ENCODE peak calls at places on chromosomes 3 and 15, in eight cellular contexts. I is psoas muscle, Z is PC-9, K is stomach, B is PC-3, J is ovary, F is IMR-90, X is astrocyte of the spinal cord. E is an unnamed sample.

GRCh38 chr3:64143399-64144130 is 81.7 kb downstream of the PRICKLE2 start:
- DNase-seq in J (no peak), I (no peak), X (peak), K (no peak), B (peak), Z (no peak), F (peak), E (no peak)

GRCh38 chr3:33111581-33111980 is 2.2 kb upstream of the CRTAP start:
- DNase-seq in J (no peak), I (no peak), K (no peak), Z (no peak), F (no peak), X (no peak), B (no peak), E (no peak)

GRCh38 chr15:67307156-67307555 is 52.6 kb downstream of the IQCH start:
- DNase-seq in K (no peak), B (peak), F (peak), Z (no peak), I (no peak), J (no peak), X (peak), E (no peak)

GRCh38 chr15:82856397-82857170 is 47.2 kb downstream of the WHAMM start:
- DNase-seq in X (no peak), F (no peak), B (no peak), I (no peak), J (no peak), K (peak), Z (no peak), E (no peak)

GRCh38 chr3:187799942-187800637 is 54.8 kb upstream of the BCL6 start:
- DNase-seq in K (no peak), F (peak), J (no peak), X (no peak), B (peak), Z (no peak), I (no peak), E (no peak)

GRCh38 chr3:197088370-197088769 is 58.8 kb upstream of the MELTF start:
- DNase-seq in B (no peak), F (no peak), Z (no peak), X (no peak), K (no peak), I (no peak), J (no peak), E (no peak)

GRCh38 chr3:148882288-148882687 is 17.2 kb downstream of the CPA3 start:
- DNase-seq in X (peak), B (peak), Z (no peak), J (peak), F (peak), K (no peak), I (no peak), E (no peak)

GRCh38 chr3:11185564-11186317 is 31.4 kb downstream of the HRH1 start:
- DNase-seq in X (peak), F (peak), B (peak), K (peak), I (peak), Z (peak), J (peak), E (peak)

GRCh38 chr3:189773056-189773455 is 141.9 kb downstream of the TP63 start:
- DNase-seq in Z (no peak), B (peak), X (peak), F (peak), K (no peak), I (no peak), J (no peak), E (no peak)

GRCh38 chr15:74869372-74869725 is 3.8 kb downstream of the SCAMP2 start:
- DNase-seq in X (no peak), F (no peak), K (no peak), I (no peak), B (no peak), Z (no peak), J (no peak), E (no peak)

GRCh38 chr3:55402886-55403605 is 84.1 kb downstream of the WNT5A start:
- DNase-seq in X (peak), J (no peak), K (no peak), B (peak), F (peak), I (no peak), Z (peak), E (no peak)

GRCh38 chr3:138042043-138042442 is 32.1 kb downstream of the CLDN18 start:
- DNase-seq in I (no peak), J (no peak), F (peak), X (peak), Z (no peak), K (no peak), B (peak), E (no peak)

GRCh38 chr3:149003653-149004305 is 12.4 kb downstream of the GYG1 start:
- DNase-seq in J (no peak), I (no peak), B (peak), X (no peak), F (no peak), K (no peak), Z (peak), E (no peak)

GRCh38 chr3:83513677-83514076 is 1445.1 kb upstream of the CADM2 start:
- DNase-seq in K (no peak), J (no peak), X (no peak), Z (no peak), B (no peak), I (no peak), F (no peak), E (no peak)

GRCh38 chr3:114800272-114800671 is 346.8 kb downstream of the ZBTB20 start:
- DNase-seq in F (no peak), Z (no peak), B (no peak), I (no peak), K (no peak), J (no peak), X (no peak), E (no peak)

GRCh38 chr3:19384868-19385267 is 236.6 kb downstream of the KCNH8 start:
- DNase-seq in Z (no peak), I (no peak), X (no peak), F (no peak), K (no peak), J (no peak), B (no peak), E (no peak)

GRCh38 chr15:69304176-69304533 is 5.4 kb downstream of the PAQR5 start:
- DNase-seq in I (no peak), B (peak), F (peak), X (peak), J (no peak), Z (no peak), K (no peak), E (no peak)

GRCh38 chr15:64701051-64701450 is 74.3 kb downstream of the RBPMS2 start:
- DNase-seq in J (no peak), Z (no peak), K (no peak), I (no peak), B (no peak), X (no peak), F (no peak), E (no peak)

GRCh38 chr3:119279101-119279554 is 15.1 kb upstream of the ARHGAP31 start:
- DNase-seq in X (no peak), I (no peak), J (peak), F (no peak), Z (no peak), K (peak), B (no peak), E (peak)

GRCh38 chr15:66877558-66878285 is 175.7 kb downstream of the SMAD6 start:
- DNase-seq in K (no peak), J (no peak), X (no peak), Z (no peak), B (no peak), F (no peak), I (peak), E (no peak)

GRCh38 chr3:68878322-68878721 is 54.0 kb downstream of the TAFA4 start:
- DNase-seq in B (peak), I (no peak), Z (no peak), F (peak), K (no peak), X (peak), J (no peak), E (no peak)

GRCh38 chr15:83919319-83919830 is 265.5 kb downstream of the ADAMTSL3 start:
- DNase-seq in B (no peak), J (no peak), K (no peak), X (no peak), Z (no peak), F (no peak), I (no peak), E (no peak)

GRCh38 chr15:26087395-26087794 is 224.3 kb upstream of the ATP10A start:
- DNase-seq in K (no peak), B (peak), F (peak), J (no peak), I (no peak), Z (no peak), X (no peak), E (no peak)

GRCh38 chr3:165206454-165207266 is 10.5 kb upstream of the SLITRK3 start:
- DNase-seq in X (peak), K (peak), J (peak), Z (peak), I (peak), F (peak), B (peak), E (peak)

GRCh38 chr3:59313365-59313764 is 263.5 kb upstream of the CFAP20DC start:
- DNase-seq in J (no peak), F (peak), K (peak), I (peak), X (peak), Z (no peak), B (peak), E (no peak)

GRCh38 chr15:89593018-89593417 is 17.7 kb downstream of the TICRR start:
- DNase-seq in I (no peak), J (no peak), X (no peak), K (no peak), F (peak), Z (no peak), B (no peak), E (no peak)

GRCh38 chr3:71926242-71926560 is 141.3 kb upstream of the PROK2 start:
- DNase-seq in B (peak), F (peak), X (peak), I (no peak), Z (peak), K (peak), J (no peak), E (peak)

GRCh38 chr3:167837430-167837829 is 101.9 kb downstream of the SERPINI1 start:
- DNase-seq in I (no peak), F (no peak), K (no peak), B (peak), Z (no peak), X (peak), J (no peak), E (no peak)
- TF ChIP-seq CTCF in I (peak), F (peak), K (no peak), B (peak), Z (peak), X (no peak), J (no peak), E (no peak)

DNA sequence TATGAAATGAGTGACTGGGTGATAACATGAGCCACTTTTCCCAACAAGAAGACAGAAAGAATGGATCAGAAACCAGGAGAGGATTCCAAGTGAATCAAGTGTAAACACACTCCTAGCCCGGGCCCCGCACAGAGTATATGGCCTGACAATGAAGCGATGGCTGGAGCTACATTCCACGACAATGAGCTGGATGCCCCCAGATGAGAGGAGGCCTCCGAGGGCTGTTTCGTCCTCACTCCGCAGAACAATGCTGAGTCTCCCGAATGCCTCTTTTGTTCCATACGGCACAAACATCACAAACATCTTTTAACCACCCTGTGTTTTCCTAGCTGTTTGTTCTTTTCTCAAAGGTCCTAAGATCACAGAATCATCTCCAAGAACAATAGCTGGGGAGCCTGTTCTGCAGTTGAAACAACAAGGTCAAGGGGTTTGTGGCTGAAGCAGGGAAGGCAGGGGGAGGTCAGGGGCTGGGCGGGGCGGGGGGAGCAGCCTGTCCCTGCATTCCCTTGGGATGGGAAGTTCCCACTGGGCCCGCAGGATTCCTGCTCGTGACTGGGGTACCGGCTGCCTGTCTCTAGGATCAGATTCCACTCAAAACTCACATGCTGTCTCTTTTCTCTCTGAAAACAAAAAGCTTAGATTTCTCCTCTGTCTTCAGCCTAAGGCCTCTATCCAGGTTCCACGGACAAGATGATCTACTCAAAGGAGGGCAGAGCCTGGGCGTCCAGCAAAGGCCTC is 151.3 kb downstream of the XXYLT1 start:
- DNase-seq in I (no peak), K (no peak), F (peak), B (peak), Z (peak), J (no peak), X (peak), E (no peak)
- H3K4me3 ChIP-seq in I (no peak), K (no peak), F (no peak), B (no peak), Z (no peak), J (no peak), X (no peak), E (no peak)

DNA sequence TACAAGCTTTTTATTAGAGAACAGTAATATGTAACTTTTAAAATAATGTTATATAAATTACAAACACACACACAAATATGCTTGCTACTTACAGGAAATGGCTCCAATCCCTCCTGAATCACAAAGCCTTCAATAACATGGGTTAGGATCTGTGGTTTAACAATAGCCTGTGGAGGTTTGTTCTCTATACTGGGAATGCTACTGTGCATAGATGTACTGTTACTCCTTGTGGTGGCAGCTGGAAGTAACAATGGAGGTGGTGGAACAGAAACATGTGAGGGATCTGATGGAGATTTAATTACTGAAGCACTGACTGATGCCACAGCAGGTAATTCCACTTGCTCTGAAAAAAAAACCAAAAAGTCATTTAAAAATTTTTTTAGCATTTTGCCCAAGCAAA is 64.4 kb downstream of the PHC3 start:
- DNase-seq in J (no peak), X (peak), K (no peak), Z (no peak), I (no peak), F (no peak), B (peak), E (no peak)
- TF ChIP-seq CTCF in J (no peak), X (peak), K (no peak), Z (peak), I (no peak), F (peak), B (peak), E (no peak)

GRCh38 chr15:65805019-65805738 is 13.1 kb upstream of the DENND4A start:
- DNase-seq in X (no peak), B (no peak), I (no peak), J (no peak), F (no peak), K (no peak), Z (no peak), E (no peak)

GRCh38 chr15:65796610-65797012 is 4.5 kb upstream of the DENND4A start:
- DNase-seq in K (no peak), X (peak), J (no peak), I (no peak), F (peak), Z (no peak), B (peak), E (no peak)

GRCh38 chr15:65804252-65804931 is 12.3 kb upstream of the DENND4A start:
- DNase-seq in I (no peak), J (peak), Z (no peak), B (no peak), K (no peak), F (peak), X (no peak), E (no peak)

GRCh38 chr15:65806387-65806786 is 14.3 kb upstream of the DENND4A start:
- DNase-seq in Z (no peak), J (no peak), K (no peak), X (no peak), B (no peak), F (no peak), I (no peak), E (no peak)

DNA sequence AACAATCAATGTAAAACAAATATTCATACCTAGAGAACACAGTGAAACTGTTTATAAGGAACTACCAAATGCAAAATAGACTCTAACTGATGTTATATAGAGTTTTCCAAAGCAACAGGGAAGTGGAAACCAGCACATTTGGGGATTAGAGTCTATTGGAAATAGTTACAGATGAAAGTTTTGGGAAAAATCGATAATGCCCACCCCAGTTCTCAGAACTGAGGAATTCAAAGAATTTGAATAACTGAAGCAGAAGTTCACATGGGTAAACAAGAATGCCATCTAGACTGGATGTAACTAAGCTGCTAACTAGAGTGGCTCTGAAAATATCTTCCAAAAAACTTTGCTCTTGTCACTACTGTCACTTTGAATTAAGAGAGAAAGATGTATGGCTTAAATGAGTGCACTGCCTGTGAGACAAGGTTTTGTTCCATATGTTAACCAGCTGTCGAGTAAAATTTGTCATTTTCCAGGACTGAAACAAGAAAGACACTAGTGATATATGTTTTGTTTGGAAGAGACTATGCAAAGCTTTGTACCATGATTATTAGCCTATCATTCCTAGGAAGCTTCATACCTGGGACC is 9.2 kb upstream of the DENND4A start:
- DNase-seq in K (no peak), I (no peak), J (no peak), Z (no peak), B (no peak), F (no peak), X (no peak), E (no peak)
- H3K4me3 ChIP-seq in K (no peak), I (no peak), J (no peak), Z (no peak), B (no peak), F (no peak), X (no peak), E (no peak)

GRCh38 chr15:100900895-100901169 is 18.3 kb upstream of the LRRK1 start:
- DNase-seq in X (no peak), B (no peak), J (no peak), I (no peak), F (no peak), Z (no peak), K (no peak), E (no peak)

GRCh38 chr15:100901702-100902435 is 17.3 kb upstream of the LRRK1 start:
- DNase-seq in X (no peak), F (no peak), B (no peak), K (no peak), I (peak), Z (no peak), J (no peak), E (no peak)

GRCh38 chr15:100901296-100901695 is 17.9 kb upstream of the LRRK1 start:
- DNase-seq in Z (no peak), X (no peak), K (no peak), I (no peak), J (no peak), F (no peak), B (no peak), E (no peak)

GRCh38 chr15:100903191-100903590 is 16.0 kb upstream of the LRRK1 start:
- DNase-seq in B (no peak), F (no peak), K (no peak), Z (no peak), X (no peak), J (no peak), I (no peak), E (no peak)

DNA sequence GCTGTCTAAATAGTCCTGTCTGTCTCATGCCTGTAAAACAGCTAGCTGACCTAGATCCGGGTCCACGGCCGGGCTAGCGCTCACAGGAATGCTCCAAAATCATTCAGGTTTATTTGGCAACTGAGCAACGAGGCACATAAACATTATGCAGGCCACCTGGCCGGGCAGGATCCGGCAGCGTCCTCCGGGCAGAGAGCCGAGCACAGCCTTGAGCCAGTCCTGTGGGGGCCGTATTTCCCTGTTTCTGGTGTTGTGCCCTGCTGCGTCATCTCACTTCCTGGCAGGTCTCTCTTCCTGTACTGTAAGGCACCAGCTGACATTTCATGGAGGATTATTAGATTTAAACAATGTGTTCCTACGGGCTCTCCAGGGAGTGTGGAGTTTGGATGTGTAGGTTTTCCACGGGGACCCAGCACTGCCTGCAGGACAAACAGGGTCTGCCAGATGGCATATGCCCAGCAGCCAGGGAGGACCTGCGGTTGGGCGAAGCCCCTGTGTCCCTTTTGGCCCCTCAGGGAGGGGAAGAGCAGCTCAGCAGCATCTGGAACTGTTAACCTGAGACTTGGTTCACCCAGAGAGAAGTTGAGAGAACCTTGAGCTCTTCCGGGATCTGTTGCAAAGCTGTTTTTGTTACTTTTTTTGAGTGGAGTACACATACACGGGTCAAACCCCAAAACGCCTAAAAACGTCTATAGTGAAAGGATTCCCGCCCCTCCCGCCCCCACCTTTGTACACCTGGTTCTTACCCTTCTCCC is 16.5 kb upstream of the LRRK1 start:
- DNase-seq in J (peak), X (peak), Z (no peak), I (peak), K (peak), B (peak), F (peak), E (peak)
- TF ChIP-seq CTCF in J (no peak), X (no peak), Z (no peak), I (no peak), K (no peak), B (no peak), F (no peak), E (no peak)